ENCODE peak calls at places on chromosomes 5 and 9, in eight cellular contexts. Z is neural crest cell, Y is tibial artery, L is choroid plexus epithelial cell, M is upper lobe of right lung, I is A549, G is astrocyte, P is LNCaP clone FGC. F is an unnamed sample.

GRCh38 chr5:56845904-56846479 is 30.6 kb downstream of the MAP3K1 start:
- DNase-seq in L (no peak), I (no peak), P (no peak), G (no peak), M (no peak), Y (no peak), Z (no peak), F (no peak)

GRCh38 chr9:90880066-90880465 is 78.4 kb downstream of the SYK start:
- DNase-seq in M (no peak), L (no peak), Z (no peak), I (no peak), Y (no peak), G (no peak), P (no peak), F (no peak)

GRCh38 chr9:13181652-13182051 is 97.8 kb downstream of the MPDZ start:
- DNase-seq in G (peak), I (peak), Y (no peak), Z (no peak), M (no peak), L (no peak), P (peak), F (peak)

GRCh38 chr5:87121315-87122170 is 146.1 kb upstream of the RASA1 start:
- DNase-seq in L (peak), Y (peak), G (peak), M (no peak), Z (no peak), P (no peak), I (peak), F (peak)

GRCh38 chr5:8981016-8981415 is 564.9 kb downstream of the SEMA5A start:
- DNase-seq in G (no peak), Z (no peak), Y (no peak), M (no peak), I (no peak), P (no peak), L (no peak), F (no peak)

GRCh38 chr9:3124006-3124405 is 280.1 kb upstream of the PUM3 start:
- DNase-seq in M (no peak), Z (no peak), P (no peak), G (no peak), I (no peak), Y (no peak), L (no peak), F (no peak)

GRCh38 chr5:122815218-122815767 is 30.1 kb upstream of the SNX24 start:
- DNase-seq in G (no peak), P (no peak), I (no peak), M (no peak), Y (no peak), L (no peak), Z (no peak), F (no peak)

GRCh38 chr5:93925321-93925720 is 183.9 kb upstream of the POU5F2 start:
- DNase-seq in G (peak), I (peak), Z (no peak), P (no peak), L (no peak), Y (no peak), M (no peak), F (no peak)

GRCh38 chr5:133199366-133199901 is 147.6 kb downstream of the HSPA4 start:
- DNase-seq in Y (no peak), G (no peak), L (no peak), Z (no peak), I (no peak), M (no peak), P (no peak), F (no peak)

GRCh38 chr5:167754501-167754941 is 536.9 kb upstream of the WWC1 start:
- DNase-seq in L (peak), P (no peak), G (peak), Y (no peak), I (no peak), Z (no peak), M (no peak), F (peak)

GRCh38 chr9:107734231-107735014 is 244.9 kb upstream of the KLF4 start:
- DNase-seq in L (peak), P (no peak), M (no peak), I (no peak), G (peak), Z (no peak), Y (peak), F (peak)

GRCh38 chr5:125153231-125153630 is 406.8 kb upstream of the ZNF608 start:
- DNase-seq in G (no peak), L (no peak), P (no peak), M (no peak), I (no peak), Z (no peak), Y (no peak), F (no peak)

GRCh38 chr9:36316629-36317317 is 58.5 kb upstream of the GNE start:
- DNase-seq in I (no peak), Z (peak), G (peak), Y (no peak), M (no peak), L (peak), P (no peak), F (no peak)

GRCh38 chr5:115939059-115939458 is 23.2 kb upstream of the LVRN start:
- DNase-seq in I (no peak), G (no peak), Y (no peak), P (no peak), L (no peak), Z (no peak), M (no peak), F (no peak)

GRCh38 chr5:160169326-160169725 is 50.1 kb upstream of the PWWP2A start:
- DNase-seq in I (no peak), Y (no peak), M (no peak), G (peak), P (no peak), L (peak), Z (no peak), F (peak)

GRCh38 chr9:121013911-121014310 is 36.2 kb downstream of the C5 start:
- DNase-seq in G (no peak), M (no peak), I (no peak), Y (no peak), L (no peak), P (no peak), Z (no peak), F (no peak)

GRCh38 chr9:134670042-134670525 is 28.5 kb downstream of the COL5A1 start:
- DNase-seq in M (no peak), I (peak), G (peak), Y (no peak), Z (no peak), L (peak), P (no peak), F (peak)

GRCh38 chr5:28301676-28302075 is 1263.3 kb upstream of the CDH9 start:
- DNase-seq in G (peak), Y (no peak), Z (no peak), I (peak), L (peak), M (no peak), P (no peak), F (no peak)

GRCh38 chr9:16155878-16156277 is 603.0 kb downstream of the CCDC171 start:
- DNase-seq in Z (no peak), P (no peak), Y (no peak), G (no peak), L (no peak), M (no peak), I (no peak), F (no peak)

GRCh38 chr5:53738105-53738504 is 177.7 kb downstream of the NDUFS4 start:
- DNase-seq in P (no peak), M (no peak), L (no peak), Z (no peak), Y (no peak), I (no peak), G (no peak), F (no peak)

GRCh38 chr9:93648836-93649235 is 72.5 kb downstream of the PHF2 start:
- DNase-seq in Y (no peak), Z (no peak), L (no peak), I (no peak), G (no peak), P (no peak), M (peak), F (no peak)

GRCh38 chr5:170781946-170782345 is 1.6 kb upstream of the GABRP start:
- DNase-seq in Y (no peak), Z (no peak), I (no peak), L (no peak), G (no peak), M (no peak), P (no peak), F (no peak)

GRCh38 chr5:1174122-1174936 is 27.1 kb upstream of the SLC6A19 start:
- DNase-seq in L (peak), I (peak), M (peak), Y (peak), G (peak), Z (peak), P (peak), F (peak)

GRCh38 chr5:152170350-152170749 is 234.7 kb downstream of the NMUR2 start:
- DNase-seq in Y (no peak), P (no peak), M (no peak), L (no peak), G (no peak), Z (no peak), I (peak), F (no peak)

GRCh38 chr5:15763754-15764153 is 263.8 kb downstream of the FBXL7 start:
- DNase-seq in I (no peak), P (no peak), G (no peak), Z (no peak), L (peak), Y (no peak), M (no peak), F (peak)

GRCh38 chr5:375921-376871 is 54.7 kb downstream of the AHRR start:
- DNase-seq in P (no peak), Y (no peak), L (no peak), M (peak), Z (no peak), G (no peak), I (no peak), F (no peak)

GRCh38 chr5:5490774-5491347 is 68.4 kb downstream of the ICE1 start:
- DNase-seq in Y (no peak), G (no peak), I (no peak), P (no peak), L (no peak), M (no peak), Z (no peak), F (no peak)

GRCh38 chr9:76528056-76528455 is 69.1 kb downstream of the GCNT1 start:
- DNase-seq in P (no peak), I (no peak), M (no peak), Y (no peak), G (no peak), L (no peak), Z (no peak), F (no peak)

GRCh38 chr5:72347801-72348305 is 27.7 kb downstream of the PTCD2 start:
- DNase-seq in Y (no peak), I (peak), Z (no peak), G (peak), P (no peak), M (no peak), L (peak), F (peak)

GRCh38 chr5:133950821-133951612 is 17.4 kb downstream of the C5orf15 start:
- DNase-seq in G (peak), L (no peak), P (no peak), M (no peak), Z (no peak), I (no peak), Y (no peak), F (no peak)

GRCh38 chr5:107428303-107428761 is 242.4 kb downstream of the EFNA5 start:
- DNase-seq in M (no peak), I (no peak), P (no peak), Y (no peak), L (no peak), Z (no peak), G (peak), F (no peak)

GRCh38 chr5:59152701-59153245 is 569.9 kb downstream of the RAB3C start:
- DNase-seq in Z (no peak), M (no peak), I (no peak), P (no peak), L (no peak), G (no peak), Y (no peak), F (no peak)

GRCh38 chr9:112447283-112447761 is 39.3 kb upstream of the KIAA1958 start:
- DNase-seq in M (no peak), L (peak), I (no peak), Y (no peak), G (peak), Z (no peak), P (no peak), F (peak)

GRCh38 chr5:61704289-61704688 is 372.2 kb downstream of the ZSWIM6 start:
- DNase-seq in Z (no peak), P (no peak), L (no peak), Y (no peak), M (no peak), I (no peak), G (no peak), F (no peak)

DNA sequence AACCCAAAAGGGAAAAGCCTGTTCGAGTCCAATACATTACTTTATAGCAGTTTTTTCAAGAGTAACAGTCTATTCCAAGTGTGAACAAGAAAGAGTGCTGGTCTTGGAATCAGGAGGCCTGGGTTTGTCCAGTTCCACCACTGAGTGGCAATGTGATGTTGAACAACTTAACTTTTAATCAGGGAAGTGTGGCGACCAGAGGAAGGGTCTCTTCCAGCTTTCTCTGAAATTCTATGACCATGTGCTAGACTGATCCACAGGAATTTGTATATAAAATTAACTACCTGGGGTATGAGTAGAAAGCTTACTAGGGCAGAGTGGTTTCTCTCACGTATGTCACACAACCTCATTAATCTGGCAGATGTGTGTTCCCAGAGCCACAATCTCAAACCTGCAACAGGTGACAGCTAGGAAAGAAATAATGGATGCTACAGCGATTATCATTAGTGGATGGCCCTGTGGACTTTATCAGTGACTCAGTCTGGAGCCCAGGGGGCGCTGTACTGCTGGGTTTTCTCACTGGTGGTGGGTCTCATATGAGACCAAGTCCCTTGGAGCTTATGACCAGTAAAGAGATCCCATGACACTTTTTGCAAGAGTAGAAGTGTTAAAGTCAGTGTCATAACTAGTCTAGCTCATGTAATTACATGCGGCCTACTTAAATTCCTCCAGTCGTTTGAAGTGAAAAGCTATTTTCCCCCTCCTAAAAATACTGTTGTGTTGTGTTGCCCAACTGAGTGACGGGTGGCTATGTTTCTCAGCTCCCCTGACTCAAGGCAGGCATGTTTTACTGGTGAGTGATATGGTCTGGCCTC is 116.5 kb downstream of the GDNF start:
- DNase-seq in G (peak), Z (peak), Y (no peak), I (peak), P (no peak), L (peak), M (no peak), F (no peak)
- TF ChIP-seq CTCF in G (peak), Z (peak), Y (no peak), I (peak), P (peak), L (peak), M (peak), F (peak)

DNA sequence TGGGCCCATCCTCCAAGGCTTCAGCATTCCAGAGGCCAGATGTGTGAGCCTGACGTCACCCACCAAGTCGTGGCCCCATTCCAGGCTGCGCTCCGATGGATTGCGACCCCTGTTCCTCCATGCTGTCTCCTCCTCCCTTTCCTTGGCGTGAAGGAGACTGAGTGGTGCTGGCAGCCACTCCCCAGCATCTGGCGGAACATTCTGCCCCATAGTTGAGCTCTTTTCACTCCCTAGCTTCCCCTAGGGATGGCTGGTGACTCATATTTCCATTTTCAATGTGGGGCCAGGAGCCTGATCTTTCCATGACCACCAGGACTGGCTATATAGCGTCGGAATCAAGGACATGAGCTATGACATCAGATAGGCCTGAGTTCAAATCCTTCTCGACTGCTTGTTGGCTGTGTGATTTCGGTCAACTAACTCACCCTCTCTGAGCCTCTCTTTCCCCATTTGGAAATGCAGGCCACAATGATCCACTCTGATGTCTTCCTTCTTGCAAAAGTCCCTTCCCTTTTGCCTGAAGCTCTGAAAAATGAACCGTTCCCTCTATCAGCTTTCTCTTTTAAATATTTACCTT is 24.5 kb upstream of the DUSP1 start:
- DNase-seq in L (peak), G (peak), Y (peak), P (no peak), M (peak), Z (no peak), I (peak), F (peak)
- TF ChIP-seq CTCF in L (no peak), G (no peak), Y (peak), P (no peak), M (no peak), Z (no peak), I (no peak), F (no peak)

GRCh38 chr5:60674251-60674650 is 25.7 kb downstream of the DEPDC1B start:
- DNase-seq in I (no peak), M (no peak), Y (no peak), G (no peak), L (no peak), P (no peak), Z (no peak), F (no peak)

GRCh38 chr5:60674670-60675069 is 25.3 kb downstream of the DEPDC1B start:
- DNase-seq in I (no peak), Z (no peak), M (no peak), Y (no peak), L (no peak), G (peak), P (no peak), F (no peak)

GRCh38 chr5:60675286-60675685 is 24.7 kb downstream of the DEPDC1B start:
- DNase-seq in I (no peak), G (no peak), Y (no peak), M (no peak), L (no peak), Z (no peak), P (no peak), F (no peak)

GRCh38 chr5:60679816-60680215 is 20.1 kb downstream of the DEPDC1B start:
- DNase-seq in Y (no peak), L (no peak), Z (no peak), M (no peak), G (no peak), I (no peak), P (no peak), F (no peak)

DNA sequence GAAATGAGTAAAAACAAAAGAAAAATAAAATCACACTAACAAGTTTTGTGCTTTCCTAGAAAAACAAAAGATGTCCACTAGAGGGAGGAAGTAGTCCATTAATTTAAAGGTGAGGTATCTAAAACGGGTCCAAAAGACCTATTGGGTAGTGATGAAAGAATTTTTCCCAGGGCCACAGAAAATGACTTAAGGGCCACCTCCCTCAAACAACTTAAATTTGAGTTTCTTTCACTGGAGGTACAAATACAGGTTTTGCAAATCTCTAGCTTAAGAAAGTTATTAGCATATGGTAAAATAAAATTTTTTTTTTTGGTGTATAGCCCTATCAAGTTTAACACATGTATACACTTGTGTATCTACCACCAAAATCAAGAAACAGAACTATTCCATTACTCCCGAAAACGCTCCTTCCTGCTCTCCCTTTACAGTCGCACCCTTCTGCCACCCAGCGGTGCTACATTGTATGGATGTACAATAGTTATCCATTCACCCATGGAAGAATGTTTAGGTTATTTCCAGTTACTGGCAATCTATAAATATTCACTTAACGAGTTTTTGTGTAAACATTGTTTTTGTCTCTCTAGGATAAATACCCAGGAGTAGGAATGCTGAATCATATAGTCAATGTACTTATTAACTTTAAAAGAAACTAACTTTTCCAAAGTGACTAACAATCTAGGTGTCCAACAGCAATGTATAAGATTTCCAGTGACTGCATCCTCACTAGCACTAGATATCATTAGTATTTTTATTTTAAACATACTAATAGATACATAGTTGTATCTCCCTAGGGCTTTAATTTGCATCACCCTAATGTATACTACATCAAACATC is 21.9 kb downstream of the DEPDC1B start:
- DNase-seq in G (peak), P (peak), L (peak), I (peak), Z (no peak), Y (no peak), M (no peak), F (peak)
- TF ChIP-seq CTCF in G (peak), P (peak), L (peak), I (peak), Z (peak), Y (peak), M (peak), F (peak)

DNA sequence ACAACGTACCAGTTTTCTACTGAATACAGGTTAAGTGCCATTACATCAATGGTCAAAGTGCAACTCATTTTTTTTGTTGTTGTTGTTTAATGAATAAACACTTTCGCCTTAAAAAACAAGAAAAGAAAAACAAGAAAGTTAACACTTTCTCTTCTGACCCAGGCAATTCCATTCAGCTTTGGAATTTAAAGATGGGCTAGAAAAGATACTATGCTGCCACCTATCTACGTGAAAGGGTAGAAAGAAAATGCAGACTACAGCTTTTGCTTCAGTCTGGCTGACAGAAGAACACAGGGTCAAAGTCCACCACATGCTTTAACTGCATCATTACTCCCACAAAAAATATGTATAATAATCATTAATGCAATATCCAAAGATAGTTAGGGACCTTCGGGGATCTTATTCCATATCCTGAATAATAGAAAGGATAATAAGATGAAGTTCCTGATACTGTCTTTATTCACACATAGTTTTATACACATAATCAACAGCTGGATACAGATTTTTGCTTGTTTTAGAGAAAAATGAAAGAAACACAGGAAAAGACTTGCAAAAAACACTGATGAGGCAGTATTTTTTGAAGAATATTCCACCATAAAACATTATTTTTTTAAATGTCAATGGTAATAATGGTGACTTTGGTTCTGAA is 40.4 kb downstream of the ZDHHC21 start:
- DNase-seq in I (peak), P (no peak), L (peak), M (no peak), Z (no peak), Y (no peak), G (peak), F (peak)
- TF ChIP-seq CTCF in I (peak), P (peak), L (peak), M (peak), Z (peak), Y (no peak), G (peak), F (peak)

GRCh38 chr5:33588654-33589372 is 148.0 kb downstream of the TARS1 start:
- DNase-seq in Y (no peak), Z (peak), G (no peak), I (peak), P (no peak), M (no peak), L (peak), F (no peak)
- TF ChIP-seq CTCF in Y (peak), Z (peak), G (no peak), I (peak), P (peak), M (peak), L (peak), F (peak)

GRCh38 chr5:81078930-81079329 is 118.8 kb downstream of the RASGRF2 start:
- DNase-seq in M (no peak), I (no peak), G (no peak), Z (no peak), L (no peak), P (no peak), Y (no peak), F (no peak)
- TF ChIP-seq CTCF in M (no peak), I (no peak), G (no peak), Z (no peak), L (no peak), P (no peak), Y (no peak), F (no peak)